ENCODE peak calls at places on chromosomes 3 and 15, in six cellular contexts. One of them, this sample, is unnamed.
A peak's percentile ranks its signal among the peaks of the same experiment; 100 is the strongest.

GRCh38 chr3:175421897-175422296 is 562.8 kb downstream of the NAALADL2 start:
- DNase-seq in HT-29: no peak
- DNase-seq in hepatocyte: no peak
- DNase-seq in T-helper 1 cell: no peak
- DNase-seq in stimulated activated CD4-positive, alpha-beta T cell treated with anti-CD3 and anti-CD28 coated beads, TNF-alpha, amount 100 ng/mL, for 48 hours: no peak
- DNase-seq in germinal center: no peak
- DNase-seq in this sample: no peak

GRCh38 chr3:132964267-132964666 is 73.9 kb upstream of the TMEM108 start:
- DNase-seq in HT-29: no peak
- DNase-seq in hepatocyte: no peak
- DNase-seq in T-helper 1 cell: no peak
- DNase-seq in stimulated activated CD4-positive, alpha-beta T cell treated with anti-CD3 and anti-CD28 coated beads, TNF-alpha, amount 100 ng/mL, for 48 hours: no peak
- DNase-seq in germinal center: no peak
- DNase-seq in this sample: no peak

GRCh38 chr3:52682016-52682415 is 3.7 kb downstream of the PBRM1 start:
- DNase-seq in HT-29: no peak
- DNase-seq in hepatocyte: peak; percentile 67
- DNase-seq in T-helper 1 cell: peak; percentile 28
- DNase-seq in stimulated activated CD4-positive, alpha-beta T cell treated with anti-CD3 and anti-CD28 coated beads, TNF-alpha, amount 100 ng/mL, for 48 hours: no peak
- DNase-seq in germinal center: no peak
- DNase-seq in this sample: no peak

GRCh38 chr15:29097168-29097567 is 172.5 kb downstream of the NSMCE3 start:
- DNase-seq in HT-29: no peak
- DNase-seq in hepatocyte: no peak
- DNase-seq in T-helper 1 cell: no peak
- DNase-seq in stimulated activated CD4-positive, alpha-beta T cell treated with anti-CD3 and anti-CD28 coated beads, TNF-alpha, amount 100 ng/mL, for 48 hours: no peak
- DNase-seq in germinal center: no peak
- DNase-seq in this sample: no peak

GRCh38 chr3:182485306-182485705 is 308.0 kb upstream of the ATP11B start:
- DNase-seq in HT-29: peak; percentile 75
- DNase-seq in hepatocyte: no peak
- DNase-seq in T-helper 1 cell: no peak
- DNase-seq in stimulated activated CD4-positive, alpha-beta T cell treated with anti-CD3 and anti-CD28 coated beads, TNF-alpha, amount 100 ng/mL, for 48 hours: no peak
- DNase-seq in germinal center: no peak
- DNase-seq in this sample: no peak

GRCh38 chr3:118931996-118932395 is 102.7 kb downstream of the IGSF11 start:
- DNase-seq in HT-29: no peak
- DNase-seq in hepatocyte: no peak
- DNase-seq in T-helper 1 cell: no peak
- DNase-seq in stimulated activated CD4-positive, alpha-beta T cell treated with anti-CD3 and anti-CD28 coated beads, TNF-alpha, amount 100 ng/mL, for 48 hours: no peak
- DNase-seq in germinal center: no peak
- DNase-seq in this sample: no peak

GRCh38 chr3:138381413-138381901 is 33.1 kb downstream of the MRAS start:
- DNase-seq in HT-29: no peak
- DNase-seq in hepatocyte: no peak
- DNase-seq in T-helper 1 cell: no peak
- DNase-seq in stimulated activated CD4-positive, alpha-beta T cell treated with anti-CD3 and anti-CD28 coated beads, TNF-alpha, amount 100 ng/mL, for 48 hours: no peak
- DNase-seq in germinal center: no peak
- DNase-seq in this sample: no peak

GRCh38 chr3:136916200-136916599 is 41.6 kb upstream of the IL20RB start:
- DNase-seq in HT-29: no peak
- DNase-seq in hepatocyte: no peak
- DNase-seq in T-helper 1 cell: no peak
- DNase-seq in stimulated activated CD4-positive, alpha-beta T cell treated with anti-CD3 and anti-CD28 coated beads, TNF-alpha, amount 100 ng/mL, for 48 hours: no peak
- DNase-seq in germinal center: no peak
- DNase-seq in this sample: no peak

GRCh38 chr3:52119826-52120225 is 34.4 kb downstream of the POC1A start:
- DNase-seq in HT-29: no peak
- DNase-seq in hepatocyte: no peak
- DNase-seq in T-helper 1 cell: no peak
- DNase-seq in stimulated activated CD4-positive, alpha-beta T cell treated with anti-CD3 and anti-CD28 coated beads, TNF-alpha, amount 100 ng/mL, for 48 hours: no peak
- DNase-seq in germinal center: no peak
- DNase-seq in this sample: no peak

GRCh38 chr15:76529911-76530310 is 193.3 kb downstream of the ISL2 start:
- DNase-seq in HT-29: no peak
- DNase-seq in hepatocyte: no peak
- DNase-seq in T-helper 1 cell: no peak
- DNase-seq in stimulated activated CD4-positive, alpha-beta T cell treated with anti-CD3 and anti-CD28 coated beads, TNF-alpha, amount 100 ng/mL, for 48 hours: no peak
- DNase-seq in germinal center: no peak
- DNase-seq in this sample: no peak

GRCh38 chr3:10746001-10746400 is 70.0 kb upstream of the SLC6A11 start:
- DNase-seq in HT-29: no peak
- DNase-seq in hepatocyte: no peak
- DNase-seq in T-helper 1 cell: no peak
- DNase-seq in stimulated activated CD4-positive, alpha-beta T cell treated with anti-CD3 and anti-CD28 coated beads, TNF-alpha, amount 100 ng/mL, for 48 hours: no peak
- DNase-seq in germinal center: no peak
- DNase-seq in this sample: no peak

GRCh38 chr15:81304226-81304625 is 19.7 kb downstream of the STARD5 start:
- DNase-seq in HT-29: no peak
- DNase-seq in hepatocyte: no peak
- DNase-seq in T-helper 1 cell: peak; percentile 31
- DNase-seq in stimulated activated CD4-positive, alpha-beta T cell treated with anti-CD3 and anti-CD28 coated beads, TNF-alpha, amount 100 ng/mL, for 48 hours: no peak
- DNase-seq in germinal center: no peak
- DNase-seq in this sample: no peak

GRCh38 chr3:194125474-194125873 is 10.5 kb upstream of the HES1 start:
- DNase-seq in HT-29: no peak
- DNase-seq in hepatocyte: no peak
- DNase-seq in T-helper 1 cell: no peak
- DNase-seq in stimulated activated CD4-positive, alpha-beta T cell treated with anti-CD3 and anti-CD28 coated beads, TNF-alpha, amount 100 ng/mL, for 48 hours: no peak
- DNase-seq in germinal center: no peak
- DNase-seq in this sample: no peak

GRCh38 chr3:150727653-150728502 is 24.2 kb upstream of the ERICH6 start:
- DNase-seq in HT-29: no peak
- DNase-seq in hepatocyte: no peak
- DNase-seq in T-helper 1 cell: no peak
- DNase-seq in stimulated activated CD4-positive, alpha-beta T cell treated with anti-CD3 and anti-CD28 coated beads, TNF-alpha, amount 100 ng/mL, for 48 hours: no peak
- DNase-seq in germinal center: no peak
- DNase-seq in this sample: no peak

GRCh38 chr3:104556372-104557078 is 810.2 kb upstream of the ALCAM start:
- DNase-seq in HT-29: no peak
- DNase-seq in hepatocyte: no peak
- DNase-seq in T-helper 1 cell: no peak
- DNase-seq in stimulated activated CD4-positive, alpha-beta T cell treated with anti-CD3 and anti-CD28 coated beads, TNF-alpha, amount 100 ng/mL, for 48 hours: no peak
- DNase-seq in germinal center: no peak
- DNase-seq in this sample: no peak

GRCh38 chr15:34837246-34838016 is 42.1 kb upstream of the ACTC1 start:
- DNase-seq in HT-29: no peak
- DNase-seq in hepatocyte: peak; percentile 41
- DNase-seq in T-helper 1 cell: no peak
- DNase-seq in stimulated activated CD4-positive, alpha-beta T cell treated with anti-CD3 and anti-CD28 coated beads, TNF-alpha, amount 100 ng/mL, for 48 hours: no peak
- DNase-seq in germinal center: no peak
- DNase-seq in this sample: no peak

GRCh38 chr3:95971573-95971972 is 842.8 kb upstream of the EPHA6 start:
- DNase-seq in HT-29: no peak
- DNase-seq in hepatocyte: no peak
- DNase-seq in T-helper 1 cell: no peak
- DNase-seq in stimulated activated CD4-positive, alpha-beta T cell treated with anti-CD3 and anti-CD28 coated beads, TNF-alpha, amount 100 ng/mL, for 48 hours: no peak
- DNase-seq in germinal center: no peak
- DNase-seq in this sample: no peak

GRCh38 chr15:64105113-64105704 is 9.4 kb downstream of the SNX1 start:
- DNase-seq in HT-29: no peak
- DNase-seq in hepatocyte: peak; percentile 42
- DNase-seq in T-helper 1 cell: no peak
- DNase-seq in stimulated activated CD4-positive, alpha-beta T cell treated with anti-CD3 and anti-CD28 coated beads, TNF-alpha, amount 100 ng/mL, for 48 hours: no peak
- DNase-seq in germinal center: no peak
- DNase-seq in this sample: no peak

GRCh38 chr3:194095464-194095863 is 40.5 kb upstream of the HES1 start:
- DNase-seq in HT-29: peak; percentile 55
- DNase-seq in hepatocyte: no peak
- DNase-seq in T-helper 1 cell: peak; percentile 49
- DNase-seq in stimulated activated CD4-positive, alpha-beta T cell treated with anti-CD3 and anti-CD28 coated beads, TNF-alpha, amount 100 ng/mL, for 48 hours: no peak
- DNase-seq in germinal center: no peak
- DNase-seq in this sample: no peak

GRCh38 chr3:107598926-107599754 is 76.4 kb downstream of the BBX start:
- DNase-seq in HT-29: peak; percentile 89
- DNase-seq in hepatocyte: peak; percentile 74
- DNase-seq in T-helper 1 cell: peak; percentile 56
- DNase-seq in stimulated activated CD4-positive, alpha-beta T cell treated with anti-CD3 and anti-CD28 coated beads, TNF-alpha, amount 100 ng/mL, for 48 hours: peak; percentile 5
- DNase-seq in germinal center: peak; percentile 36
- DNase-seq in this sample: peak; percentile 40

GRCh38 chr3:123140591-123140990 is 61.2 kb upstream of the SEC22A start:
- DNase-seq in HT-29: no peak
- DNase-seq in hepatocyte: no peak
- DNase-seq in T-helper 1 cell: no peak
- DNase-seq in stimulated activated CD4-positive, alpha-beta T cell treated with anti-CD3 and anti-CD28 coated beads, TNF-alpha, amount 100 ng/mL, for 48 hours: no peak
- DNase-seq in germinal center: no peak
- DNase-seq in this sample: peak; percentile 75

GRCh38 chr3:55000546-55000945 is 72.7 kb upstream of the LRTM1 start:
- DNase-seq in HT-29: no peak
- DNase-seq in hepatocyte: peak; percentile 77
- DNase-seq in T-helper 1 cell: no peak
- DNase-seq in stimulated activated CD4-positive, alpha-beta T cell treated with anti-CD3 and anti-CD28 coated beads, TNF-alpha, amount 100 ng/mL, for 48 hours: no peak
- DNase-seq in germinal center: no peak
- DNase-seq in this sample: peak; percentile 52

GRCh38 chr3:128933213-128933921 is 53.9 kb downstream of the ACAD9 start:
- DNase-seq in HT-29: peak; percentile 46
- DNase-seq in hepatocyte: no peak
- DNase-seq in T-helper 1 cell: no peak
- DNase-seq in stimulated activated CD4-positive, alpha-beta T cell treated with anti-CD3 and anti-CD28 coated beads, TNF-alpha, amount 100 ng/mL, for 48 hours: no peak
- DNase-seq in germinal center: no peak
- DNase-seq in this sample: no peak

GRCh38 chr15:82043130-82043673 is 2.6 kb downstream of the MEX3B start:
- DNase-seq in HT-29: no peak
- DNase-seq in hepatocyte: no peak
- DNase-seq in T-helper 1 cell: no peak
- DNase-seq in stimulated activated CD4-positive, alpha-beta T cell treated with anti-CD3 and anti-CD28 coated beads, TNF-alpha, amount 100 ng/mL, for 48 hours: no peak
- DNase-seq in germinal center: no peak
- DNase-seq in this sample: peak; percentile 46

GRCh38 chr3:129543156-129543790 is at the start of gene H1-8:
- DNase-seq in HT-29: no peak
- DNase-seq in hepatocyte: no peak
- DNase-seq in T-helper 1 cell: no peak
- DNase-seq in stimulated activated CD4-positive, alpha-beta T cell treated with anti-CD3 and anti-CD28 coated beads, TNF-alpha, amount 100 ng/mL, for 48 hours: no peak
- DNase-seq in germinal center: no peak
- DNase-seq in this sample: no peak

GRCh38 chr15:78502641-78503040 is 4.7 kb upstream of the HYKK start:
- DNase-seq in HT-29: no peak
- DNase-seq in hepatocyte: no peak
- DNase-seq in T-helper 1 cell: no peak
- DNase-seq in stimulated activated CD4-positive, alpha-beta T cell treated with anti-CD3 and anti-CD28 coated beads, TNF-alpha, amount 100 ng/mL, for 48 hours: no peak
- DNase-seq in germinal center: no peak
- DNase-seq in this sample: no peak

GRCh38 chr3:64384561-64384960 is 159.3 kb upstream of the PRICKLE2 start:
- DNase-seq in HT-29: no peak
- DNase-seq in hepatocyte: no peak
- DNase-seq in T-helper 1 cell: no peak
- DNase-seq in stimulated activated CD4-positive, alpha-beta T cell treated with anti-CD3 and anti-CD28 coated beads, TNF-alpha, amount 100 ng/mL, for 48 hours: no peak
- DNase-seq in germinal center: no peak
- DNase-seq in this sample: no peak

GRCh38 chr15:41417418-41417811 is 520 bp downstream of the RTF1 start:
- DNase-seq in HT-29: peak; percentile 52
- DNase-seq in hepatocyte: peak; percentile 65
- DNase-seq in T-helper 1 cell: no peak
- DNase-seq in stimulated activated CD4-positive, alpha-beta T cell treated with anti-CD3 and anti-CD28 coated beads, TNF-alpha, amount 100 ng/mL, for 48 hours: no peak
- DNase-seq in germinal center: no peak
- DNase-seq in this sample: peak; percentile 55

GRCh38 chr3:185797108-185797881 is 27.5 kb downstream of the IGF2BP2 start:
- DNase-seq in HT-29: no peak
- DNase-seq in hepatocyte: no peak
- DNase-seq in T-helper 1 cell: no peak
- DNase-seq in stimulated activated CD4-positive, alpha-beta T cell treated with anti-CD3 and anti-CD28 coated beads, TNF-alpha, amount 100 ng/mL, for 48 hours: no peak
- DNase-seq in germinal center: no peak
- DNase-seq in this sample: no peak

GRCh38 chr15:32877620-32878019 is 159.8 kb downstream of the GREM1 start:
- DNase-seq in HT-29: no peak
- DNase-seq in hepatocyte: no peak
- DNase-seq in T-helper 1 cell: no peak
- DNase-seq in stimulated activated CD4-positive, alpha-beta T cell treated with anti-CD3 and anti-CD28 coated beads, TNF-alpha, amount 100 ng/mL, for 48 hours: no peak
- DNase-seq in germinal center: no peak
- DNase-seq in this sample: no peak

GRCh38 chr15:65337436-65338070 is 33.1 kb downstream of the RNU5B-1 start:
- DNase-seq in HT-29: no peak
- DNase-seq in hepatocyte: no peak
- DNase-seq in T-helper 1 cell: no peak
- DNase-seq in stimulated activated CD4-positive, alpha-beta T cell treated with anti-CD3 and anti-CD28 coated beads, TNF-alpha, amount 100 ng/mL, for 48 hours: no peak
- DNase-seq in germinal center: no peak
- DNase-seq in this sample: peak; percentile 91

GRCh38 chr3:122132949-122133540 is 50.4 kb upstream of the CASR start:
- DNase-seq in HT-29: no peak
- DNase-seq in hepatocyte: no peak
- DNase-seq in T-helper 1 cell: no peak
- DNase-seq in stimulated activated CD4-positive, alpha-beta T cell treated with anti-CD3 and anti-CD28 coated beads, TNF-alpha, amount 100 ng/mL, for 48 hours: no peak
- DNase-seq in germinal center: no peak
- DNase-seq in this sample: no peak

GRCh38 chr15:75834011-75834410 is 9.2 kb upstream of the UBE2Q2 start:
- DNase-seq in HT-29: no peak
- DNase-seq in hepatocyte: no peak
- DNase-seq in T-helper 1 cell: no peak
- DNase-seq in stimulated activated CD4-positive, alpha-beta T cell treated with anti-CD3 and anti-CD28 coated beads, TNF-alpha, amount 100 ng/mL, for 48 hours: no peak
- DNase-seq in germinal center: no peak
- DNase-seq in this sample: no peak